ENCODE peak calls at places on chromosomes 3 and 15, in seven cellular contexts. I is skeletal muscle cell; C is amniotic epithelial cell; M is AG09309; G is activated CD8-positive, alpha-beta memory T cell treated with anti-CD3 and anti-CD28 coated beads, Interleukin-2, amount 50 U/mL, for 4 hours; P is activated T-cell treated with anti-CD3 and anti-CD28 coated beads for 1 hour; S is activated naive CD8-positive, alpha-beta T cell treated with anti-CD3 and anti-CD28 coated beads, Interleukin-2, amount 50 U/mL, for 24 hours. Z is an unnamed sample.

GRCh38 chr15:29750754-29751153 is 71.5 kb downstream of the TJP1 start:
- DNase-seq in I (no peak), S (no peak), C (peak; percentile 62), P (no peak), M (no peak), G (no peak), Z (no peak)

GRCh38 chr3:181417748-181418147 is 294.0 kb upstream of the SOX2 start:
- DNase-seq in M (no peak), I (no peak), S (no peak), C (no peak), G (no peak), P (no peak), Z (peak; percentile 0)

GRCh38 chr3:186783070-186783730 is at the start of gene EIF4A2:
- DNase-seq in C (peak; percentile 82), I (peak; percentile 66), S (peak; percentile 91), P (peak; percentile 87), M (peak; percentile 67), G (peak; percentile 90), Z (peak; percentile 91)

GRCh38 chr3:59127071-59127470 is 77.2 kb upstream of the CFAP20DC start:
- DNase-seq in S (no peak), I (peak; percentile 45), G (no peak), C (peak; percentile 45), M (peak; percentile 86), P (no peak), Z (peak; percentile 83)

GRCh38 chr15:73781038-73781925 is 28.1 kb upstream of the INSYN1 start:
- DNase-seq in I (no peak), S (no peak), P (no peak), C (peak; percentile 49), G (no peak), M (no peak), Z (peak; percentile 43)

GRCh38 chr3:74538669-74539068 is 75.8 kb downstream of the CNTN3 start:
- DNase-seq in P (no peak), S (no peak), I (no peak), M (no peak), C (no peak), G (no peak), Z (no peak)

GRCh38 chr3:192929755-192930491 is 12.3 kb upstream of the MB21D2 start:
- DNase-seq in M (no peak), S (no peak), C (peak; percentile 96), G (no peak), P (no peak), I (no peak), Z (peak; percentile 77)

GRCh38 chr3:99579246-99579645 is 59.1 kb upstream of the COL8A1 start:
- DNase-seq in I (peak; percentile 47), C (peak; percentile 73), M (no peak), G (no peak), S (no peak), P (no peak), Z (peak; percentile 79)

GRCh38 chr15:78695849-78696248 is 54.8 kb upstream of the CHRNB4 start:
- DNase-seq in M (no peak), S (no peak), G (no peak), C (peak; percentile 15), P (no peak), I (no peak), Z (no peak)

GRCh38 chr3:53109822-53110771 is 20.1 kb downstream of the RFT1 start:
- DNase-seq in M (peak; percentile 55), P (no peak), C (peak; percentile 87), G (no peak), S (peak; percentile 39), I (peak; percentile 58), Z (peak; percentile 95)

GRCh38 chr15:63500265-63501250 is 3.8 kb upstream of the USP3 start:
- DNase-seq in I (no peak), C (no peak), G (no peak), M (no peak), S (no peak), P (no peak), Z (no peak)

GRCh38 chr3:191761906-191762305 is 300.9 kb downstream of the PYDC2 start:
- DNase-seq in P (no peak), G (no peak), I (no peak), S (no peak), M (no peak), C (no peak), Z (peak; percentile 2)

GRCh38 chr3:126156468-126156867 is 23.9 kb downstream of the ALDH1L1 start:
- DNase-seq in G (no peak), M (no peak), S (no peak), P (no peak), I (no peak), C (no peak), Z (no peak)

GRCh38 chr3:159239054-159239453 is 437.2 kb downstream of the MFSD1 start:
- DNase-seq in S (no peak), M (peak; percentile 40), I (peak; percentile 56), P (no peak), G (no peak), C (no peak), Z (peak; percentile 48)

GRCh38 chr3:46102059-46102779 is 74.9 kb upstream of the XCR1 start:
- DNase-seq in P (no peak), S (no peak), G (no peak), C (no peak), I (no peak), M (no peak), Z (no peak)

GRCh38 chr3:2354702-2355101 is 256.0 kb downstream of the CNTN4 start:
- DNase-seq in S (no peak), P (no peak), G (no peak), C (no peak), M (no peak), I (no peak), Z (peak; percentile 14)

GRCh38 chr15:39976291-39977274 is 42.7 kb downstream of the EIF2AK4 start:
- DNase-seq in C (peak; percentile 38), M (no peak), G (peak; percentile 44), P (no peak), I (no peak), S (no peak), Z (peak; percentile 51)

GRCh38 chr3:123447749-123448502 is 964 bp downstream of the ADCY5 start:
- DNase-seq in G (peak; percentile 28), S (peak; percentile 63), I (no peak), M (no peak), P (peak; percentile 13), C (no peak), Z (no peak)

GRCh38 chr15:101013769-101014223 is 94.6 kb downstream of the LRRK1 start:
- DNase-seq in G (no peak), I (no peak), P (no peak), C (no peak), M (no peak), S (no peak), Z (no peak)

GRCh38 chr3:38554127-38554827 is 58.1 kb downstream of the EXOG start:
- DNase-seq in I (no peak), G (no peak), P (no peak), S (no peak), C (no peak), M (no peak), Z (no peak)

GRCh38 chr15:29917600-29918597 is 95.6 kb upstream of the TJP1 start:
- DNase-seq in G (no peak), M (no peak), P (no peak), C (peak; percentile 50), I (no peak), S (no peak), Z (no peak)

GRCh38 chr3:134132961-134133360 is 103.2 kb upstream of the SLCO2A1 start:
- DNase-seq in C (peak; percentile 62), G (no peak), I (no peak), M (no peak), P (no peak), S (no peak), Z (peak; percentile 72)

GRCh38 chr3:87732294-87732693 is 326.5 kb downstream of the CGGBP1 start:
- DNase-seq in M (no peak), P (no peak), S (no peak), G (no peak), C (no peak), I (no peak), Z (no peak)

GRCh38 chr3:11156026-11156410 is 1.7 kb downstream of the HRH1 start:
- DNase-seq in M (no peak), G (no peak), I (no peak), C (no peak), P (no peak), S (no peak), Z (no peak)

GRCh38 chr15:80996247-80996646 is 4.5 kb upstream of the TLNRD1 start:
- DNase-seq in I (no peak), P (no peak), C (peak; percentile 12), G (no peak), S (no peak), M (no peak), Z (peak; percentile 32)

GRCh38 chr3:137642831-137643230 is 121.3 kb upstream of the SOX14 start:
- DNase-seq in C (no peak), S (no peak), M (no peak), G (no peak), I (no peak), P (no peak), Z (no peak)

GRCh38 chr3:131402391-131403039 is 20.9 kb downstream of the NUDT16 start:
- DNase-seq in C (peak; percentile 60), G (no peak), P (no peak), I (no peak), S (no peak), M (peak; percentile 20), Z (peak; percentile 57)

GRCh38 chr3:71874618-71875017 is 89.7 kb upstream of the PROK2 start:
- DNase-seq in C (no peak), P (no peak), I (no peak), S (no peak), G (no peak), M (no peak), Z (no peak)

GRCh38 chr15:61835029-61835428 is 225.2 kb downstream of the VPS13C start:
- DNase-seq in P (no peak), M (no peak), I (no peak), G (no peak), C (no peak), S (no peak), Z (no peak)

GRCh38 chr3:13598926-13599886 is 50.3 kb downstream of the FBLN2 start:
- DNase-seq in C (no peak), M (no peak), S (no peak), G (no peak), P (no peak), I (no peak), Z (no peak)

GRCh38 chr3:158773845-158774542 is 27.9 kb upstream of the MFSD1 start:
- DNase-seq in P (no peak), I (peak; percentile 52), C (peak; percentile 89), M (peak; percentile 64), S (no peak), G (no peak), Z (peak; percentile 72)

GRCh38 chr15:56913241-56913640 is 5.2 kb upstream of the TCF12 start:
- DNase-seq in P (no peak), C (peak; percentile 10), M (no peak), I (no peak), G (no peak), S (no peak), Z (peak; percentile 56)

GRCh38 chr3:130839815-130840214 is 54.1 kb upstream of the ATP2C1 start:
- DNase-seq in M (no peak), S (no peak), G (no peak), P (no peak), C (no peak), I (no peak), Z (no peak)